ENCODE peak calls at places on chromosomes 13 and 19, in nine cellular contexts. L is GM12865; K is GM06990; Y is activated CD8-positive, alpha-beta T cell treated with anti-CD3 and anti-CD28 coated beads for 36 hours; T is endodermal cell; G is fibroblast of lung; X is cardiac muscle cell; S is fibroblast of mammary gland; F is heart right ventricle. R is an unnamed sample.

GRCh38 chr13:50227356-50227755 is 212.1 kb downstream of the KCNRG start:
- DNase-seq in L (no peak), K (no peak), Y (peak; percentile 40), T (no peak), G (no peak), X (no peak), S (no peak), F (no peak), R (no peak)

GRCh38 chr19:34881982-34882381 is 44.7 kb upstream of the ZNF30 start:
- DNase-seq in L (no peak), K (no peak), Y (no peak), T (no peak), G (no peak), X (no peak), S (no peak), F (no peak), R (peak; percentile 3)

GRCh38 chr13:51801631-51802099 is 2.3 kb downstream of the DHRS12 start:
- DNase-seq in L (no peak), K (no peak), Y (no peak), T (no peak), G (no peak), X (no peak), S (no peak), F (peak; percentile 75), R (peak; percentile 38)

GRCh38 chr19:32471811-32472210 is 66.2 kb downstream of the DPY19L3 start:
- DNase-seq in L (no peak), K (no peak), Y (no peak), T (no peak), G (no peak), X (no peak), S (no peak), F (no peak), R (no peak)

GRCh38 chr19:15532779-15533521 is 24.6 kb downstream of the CYP4F22 start:
- DNase-seq in L (no peak), K (no peak), Y (peak; percentile 51), T (no peak), G (no peak), X (no peak), S (peak; percentile 11), F (no peak), R (peak; percentile 42)

GRCh38 chr13:26548251-26548765 is 9.2 kb upstream of the WASF3 start:
- DNase-seq in L (no peak), K (no peak), Y (no peak), T (no peak), G (no peak), X (no peak), S (no peak), F (no peak), R (no peak)

GRCh38 chr19:38842439-38843174 is 7.2 kb downstream of the HNRNPL start:
- DNase-seq in L (peak; percentile 54), K (no peak), Y (peak; percentile 86), T (no peak), G (no peak), X (no peak), S (no peak), F (no peak), R (no peak)

GRCh38 chr19:41945135-41945766 is 13.9 kb downstream of the RABAC1 start:
- DNase-seq in L (peak; percentile 98), K (peak; percentile 90), Y (peak; percentile 99), T (no peak), G (no peak), X (no peak), S (no peak), F (no peak), R (no peak)

GRCh38 chr19:56900573-56901097 is 60.1 kb upstream of the PEG3 start:
- DNase-seq in L (no peak), K (no peak), Y (no peak), T (no peak), G (no peak), X (no peak), S (no peak), F (no peak), R (no peak)

GRCh38 chr19:768424-768823 is 17.5 kb downstream of the MISP start:
- DNase-seq in L (no peak), K (no peak), Y (no peak), T (no peak), G (peak; percentile 80), X (peak; percentile 30), S (peak; percentile 70), F (no peak), R (no peak)

GRCh38 chr13:75694742-75695141 is 58.6 kb downstream of the LMO7 start:
- DNase-seq in L (no peak), K (no peak), Y (no peak), T (no peak), G (no peak), X (no peak), S (no peak), F (no peak), R (peak; percentile 82)

GRCh38 chr13:38697197-38697596 is 10.3 kb downstream of the FREM2 start:
- DNase-seq in L (no peak), K (no peak), Y (no peak), T (no peak), G (no peak), X (no peak), S (no peak), F (no peak), R (no peak)

GRCh38 chr19:24033962-24034342 is 53.0 kb upstream of the ZNF254 start:
- DNase-seq in L (peak; percentile 56), K (no peak), Y (peak; percentile 56), T (no peak), G (peak; percentile 68), X (peak; percentile 69), S (peak; percentile 72), F (peak; percentile 35), R (peak; percentile 62)

GRCh38 chr13:77571956-77572355 is 36.5 kb downstream of the SCEL start:
- DNase-seq in L (no peak), K (no peak), Y (no peak), T (no peak), G (no peak), X (no peak), S (no peak), F (no peak), R (no peak)

GRCh38 chr19:28066988-28067387 is 1146.0 kb downstream of the UQCRFS1 start:
- DNase-seq in L (no peak), K (no peak), Y (no peak), T (no peak), G (no peak), X (no peak), S (no peak), F (no peak), R (no peak)

GRCh38 chr13:111411186-111411858 is 90.9 kb downstream of the TEX29 start:
- DNase-seq in L (no peak), K (no peak), Y (no peak), T (no peak), G (no peak), X (no peak), S (no peak), F (no peak), R (no peak)

GRCh38 chr13:28409648-28410047 is 85.3 kb downstream of the FLT1 start:
- DNase-seq in L (no peak), K (no peak), Y (no peak), T (no peak), G (no peak), X (no peak), S (no peak), F (no peak), R (no peak)

GRCh38 chr19:9883231-9883758 is 48.2 kb downstream of the PIN1 start:
- DNase-seq in L (no peak), K (no peak), Y (no peak), T (peak; percentile 56), G (no peak), X (no peak), S (no peak), F (no peak), R (peak; percentile 36)

GRCh38 chr13:68872338-68872737 is 1235.3 kb upstream of the ATXN8OS start:
- DNase-seq in L (no peak), K (no peak), Y (no peak), T (no peak), G (no peak), X (no peak), S (no peak), F (no peak), R (no peak)

GRCh38 chr13:92354583-92354982 is 872.0 kb upstream of the GPC6 start:
- DNase-seq in L (no peak), K (no peak), Y (no peak), T (no peak), G (peak; percentile 9), X (no peak), S (no peak), F (no peak), R (no peak)

DNA sequence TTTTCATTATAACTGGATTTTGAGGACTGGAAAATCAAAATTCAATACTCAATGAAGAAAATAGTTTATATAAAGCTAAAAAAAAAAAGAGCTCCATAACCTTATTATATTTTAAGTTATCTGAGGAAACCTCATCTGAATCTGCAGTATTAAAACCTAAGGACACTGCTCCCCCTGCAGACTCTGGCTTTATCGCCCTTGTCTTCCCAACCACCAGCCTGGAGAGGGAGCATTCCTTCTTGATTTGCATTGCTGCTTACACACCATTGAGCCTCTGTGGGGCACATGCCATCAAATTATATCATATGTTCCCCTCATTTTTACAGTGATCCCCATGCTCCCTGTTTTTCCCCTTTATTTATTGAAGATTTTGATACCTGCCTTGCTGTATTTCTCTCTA is 871.4 kb upstream of the GPC6 start:
- DNase-seq in L (no peak), K (no peak), Y (no peak), T (peak; percentile 76), G (peak; percentile 76), X (peak; percentile 38), S (peak; percentile 30), F (no peak), R (peak; percentile 47)
- TF ChIP-seq CTCF in L (no peak), K (no peak), Y (no peak), T (peak; percentile 77), G (peak; percentile 87), X (peak; percentile 77), S (peak; percentile 47), F (peak; percentile 45), R (peak; percentile 30)

DNA sequence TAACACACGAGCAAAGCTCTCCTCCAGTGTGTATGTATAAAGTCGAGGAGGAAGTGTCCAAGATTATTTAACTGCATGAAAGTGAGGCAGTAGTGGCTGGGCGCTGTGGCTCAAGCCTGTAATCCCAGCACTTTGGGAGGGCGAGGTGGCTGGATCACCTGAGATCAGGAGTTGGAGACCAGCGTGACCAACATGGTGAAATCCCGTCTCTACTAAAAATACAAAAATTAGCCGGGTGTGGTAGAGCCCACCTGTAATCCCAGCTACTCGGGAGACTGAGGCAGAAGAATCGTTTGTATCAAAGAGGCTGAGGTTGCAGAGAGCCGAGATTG is 1.2 kb upstream of the ZNF20 start:
- DNase-seq in L (no peak), K (no peak), Y (no peak), T (no peak), G (no peak), X (no peak), S (no peak), F (no peak), R (no peak)
- TF ChIP-seq CTCF in L (no peak), K (no peak), Y (peak; percentile 49), T (peak; percentile 5), G (no peak), X (no peak), S (no peak), F (no peak), R (no peak)

GRCh38 chr13:36154567-36155231 is 23.5 kb upstream of the DCLK1 start:
- DNase-seq in L (no peak), K (no peak), Y (peak; percentile 1), T (peak; percentile 77), G (no peak), X (peak; percentile 70), S (no peak), F (peak; percentile 27), R (no peak)
- TF ChIP-seq CTCF in L (no peak), K (no peak), Y (no peak), T (peak; percentile 31), G (no peak), X (no peak), S (no peak), F (peak; percentile 12), R (no peak)

GRCh38 chr19:11798391-11799296 is at the start of gene ZNF491:
- DNase-seq in L (peak; percentile 84), K (peak; percentile 87), Y (peak; percentile 97), T (peak; percentile 98), G (peak; percentile 88), X (peak; percentile 96), S (peak; percentile 83), F (peak; percentile 92), R (no peak)
- TF ChIP-seq CTCF in L (peak; percentile 8), K (peak; percentile 19), Y (peak; percentile 48), T (peak; percentile 79), G (no peak), X (peak; percentile 17), S (no peak), F (peak; percentile 57), R (no peak)

R was measured in MCF 10A.